ENCODE peak calls at places on chromosome 10, in eight cellular contexts. M is kidney tubule cell; U is activated naive CD4-positive, alpha-beta T cell; D is neural crest cell; W is NCI-H748 treated with DMSO at 0.1 percent for 48 hours; P is SHP77 treated with DMSO at 0.1 percent for 48 hours; K is NCI-H2081; J is HS-5. R is an unnamed sample.

GRCh38 chr10:77319557-77319956 is 318.1 kb downstream of the KCNMA1 start:
- DNase-seq in M (no peak), U (no peak), D (no peak), W (no peak), P (no peak), K (no peak), J (no peak), R (no peak)

GRCh38 chr10:15462253-15462885 is 91.3 kb upstream of the FAM171A1 start:
- DNase-seq in M (no peak), U (no peak), D (no peak), W (no peak), P (no peak), K (no peak), J (peak), R (no peak)

GRCh38 chr10:72574636-72575035 is 51.2 kb downstream of the MICU1 start:
- DNase-seq in M (no peak), U (no peak), D (no peak), W (no peak), P (no peak), K (no peak), J (no peak), R (no peak)

GRCh38 chr10:61733358-61733940 is 70.7 kb downstream of the CABCOCO1 start:
- DNase-seq in M (peak), U (no peak), D (peak), W (peak), P (no peak), K (peak), J (no peak), R (peak)

GRCh38 chr10:6796231-6796630 is 216.2 kb upstream of the PRKCQ start:
- DNase-seq in M (no peak), U (no peak), D (no peak), W (no peak), P (no peak), K (no peak), J (no peak), R (no peak)

GRCh38 chr10:126536148-126536547 is 134.3 kb downstream of the C10orf90 start:
- DNase-seq in M (no peak), U (no peak), D (no peak), W (no peak), P (no peak), K (no peak), J (no peak), R (no peak)

GRCh38 chr10:30671011-30671616 is 41.6 kb upstream of the LYZL2 start:
- DNase-seq in M (peak), U (no peak), D (peak), W (peak), P (peak), K (peak), J (no peak), R (peak)

GRCh38 chr10:62377966-62378365 is 3.8 kb downstream of the ZNF365 start:
- DNase-seq in M (no peak), U (no peak), D (no peak), W (no peak), P (no peak), K (no peak), J (no peak), R (no peak)

GRCh38 chr10:129912161-129912917 is 51.7 kb downstream of the EBF3 start:
- DNase-seq in M (no peak), U (no peak), D (no peak), W (no peak), P (no peak), K (no peak), J (no peak), R (no peak)

GRCh38 chr10:102812213-102812876 is 24.9 kb downstream of the CYP17A1 start:
- DNase-seq in M (no peak), U (no peak), D (no peak), W (no peak), P (no peak), K (no peak), J (no peak), R (no peak)

GRCh38 chr10:116427671-116428070 is at the start of gene PNLIPRP3:
- DNase-seq in M (no peak), U (no peak), D (no peak), W (no peak), P (no peak), K (no peak), J (no peak), R (no peak)